ENCODE peak calls at places on chromosomes 2 and 18, in six cellular contexts. H is cardiac fibroblast; I is occipital lobe; J is tibial artery; U is activated naive CD4-positive, alpha-beta T cell; R is bronchial epithelial cell. Z is an unnamed sample.
A peak's percentile ranks its signal among the peaks of the same experiment; 100 is the strongest.

GRCh38 chr2:67930156-67930555 is 132.6 kb downstream of the C1D start:
- DNase-seq in R (no peak), J (no peak), H (no peak), U (no peak), I (no peak), Z (no peak)

GRCh38 chr2:101341421-101341820 is 32.9 kb upstream of the RNF149 start:
- DNase-seq in U (no peak), H (no peak), J (no peak), R (no peak), I (no peak), Z (no peak)

GRCh38 chr2:100821255-100821912 is 1.4 kb downstream of the NPAS2 start:
- DNase-seq in H (peak; percentile 35), J (no peak), I (no peak), U (no peak), R (no peak), Z (no peak)

GRCh38 chr2:196849895-196850294 is 40.7 kb upstream of the C2orf66 start:
- DNase-seq in R (peak; percentile 36), H (peak; percentile 50), J (no peak), I (no peak), U (no peak), Z (peak; percentile 26)

GRCh38 chr18:79903071-79903635 is 48.3 kb downstream of the SLC66A2 start:
- DNase-seq in H (no peak), U (no peak), R (no peak), J (peak; percentile 10), I (no peak), Z (no peak)

GRCh38 chr2:196322963-196323810 is 151.8 kb upstream of the STK17B start:
- DNase-seq in U (no peak), H (peak; percentile 74), J (no peak), I (no peak), R (no peak), Z (no peak)

GRCh38 chr2:3311601-3312000 is 66.0 kb downstream of the EIPR1 start:
- DNase-seq in H (no peak), U (no peak), J (no peak), R (no peak), I (no peak), Z (no peak)

GRCh38 chr2:136010126-136010525 is 24.7 kb upstream of the DARS1 start:
- DNase-seq in U (no peak), R (no peak), H (peak; percentile 39), J (no peak), I (no peak), Z (no peak)

GRCh38 chr2:191679818-191680600 is 2.1 kb downstream of the NABP1 start:
- DNase-seq in R (peak; percentile 93), U (no peak), J (no peak), I (no peak), H (peak; percentile 91), Z (peak; percentile 82)

GRCh38 chr2:233021771-233022170 is 8.7 kb upstream of the NGEF start:
- DNase-seq in R (peak; percentile 12), J (no peak), U (no peak), H (peak; percentile 43), I (no peak), Z (no peak)

GRCh38 chr2:29495536-29495935 is 380.3 kb downstream of the CLIP4 start:
- DNase-seq in U (no peak), I (no peak), R (peak; percentile 10), H (peak; percentile 22), J (no peak), Z (no peak)

GRCh38 chr2:11701831-11702301 is 31.9 kb upstream of the NTSR2 start:
- DNase-seq in H (no peak), U (no peak), R (no peak), I (no peak), J (peak; percentile 68), Z (no peak)

GRCh38 chr2:196170202-196170680 is 1.1 kb downstream of the STK17B start:
- DNase-seq in I (no peak), R (peak; percentile 67), U (peak; percentile 24), H (peak; percentile 63), J (peak; percentile 41), Z (peak; percentile 45)

GRCh38 chr2:179974743-179975142 is 32.4 kb downstream of the CWC22 start:
- DNase-seq in I (no peak), H (peak; percentile 28), R (peak; percentile 46), J (no peak), U (no peak), Z (peak; percentile 40)

GRCh38 chr2:10489842-10490555 is 41.9 kb upstream of the ODC1 start:
- DNase-seq in U (no peak), J (no peak), R (no peak), H (peak; percentile 77), I (peak; percentile 41), Z (peak; percentile 14)

GRCh38 chr18:46452820-46453219 is 204.2 kb downstream of the LOXHD1 start:
- DNase-seq in H (peak; percentile 7), J (no peak), I (no peak), U (no peak), R (peak; percentile 85), Z (peak; percentile 68)

GRCh38 chr2:226184940-226185575 is 614.6 kb downstream of the IRS1 start:
- DNase-seq in H (peak; percentile 60), U (no peak), J (no peak), R (peak; percentile 7), I (no peak), Z (no peak)

GRCh38 chr2:11520092-11520693 is 13.7 kb upstream of the GREB1 start:
- DNase-seq in J (no peak), U (no peak), R (no peak), H (no peak), I (no peak), Z (no peak)

GRCh38 chr2:223797073-223797472 is 40.3 kb downstream of the AP1S3 start:
- DNase-seq in J (no peak), R (peak; percentile 98), U (no peak), I (no peak), H (peak; percentile 78), Z (peak; percentile 99)

GRCh38 chr2:168119519-168120141 is 127.8 kb downstream of the STK39 start:
- DNase-seq in R (peak; percentile 73), U (no peak), I (no peak), H (peak; percentile 87), J (no peak), Z (peak; percentile 30)

GRCh38 chr2:69021027-69021426 is 8.0 kb downstream of the ANTXR1 start:
- DNase-seq in R (no peak), U (no peak), J (no peak), H (no peak), I (no peak), Z (no peak)

GRCh38 chr2:99066602-99067001 is 74.9 kb upstream of the C2orf15 start:
- DNase-seq in J (no peak), R (peak; percentile 55), U (no peak), H (peak; percentile 70), I (no peak), Z (peak; percentile 46)

GRCh38 chr2:47299555-47299954 is 103.4 kb upstream of the MSH2 start:
- DNase-seq in U (no peak), H (peak; percentile 83), I (no peak), J (no peak), R (peak; percentile 72), Z (peak; percentile 52)

GRCh38 chr2:25159947-25160346 is 8.4 kb downstream of the POMC start:
- DNase-seq in U (no peak), J (no peak), H (peak; percentile 15), R (no peak), I (no peak), Z (no peak)

Z was measured in mammary epithelial cell.